ENCODE peak calls at places on chromosomes 4 and X, in five cellular contexts. V, G, H, K and F are unnamed samples.

GRCh38 chr4:176593943-176594342 is 198.8 kb downstream of the VEGFC start:
- DNase-seq in V (no peak), G (no peak), H (no peak), K (no peak), F (no peak)

GRCh38 chr4:108466936-108467902 is 153.2 kb upstream of the RPL34 start:
- DNase-seq in V (no peak), G (peak), H (no peak), K (no peak), F (no peak)

GRCh38 chr4:48112017-48112667 is 21.9 kb downstream of the TXK start:
- DNase-seq in V (no peak), G (peak), H (no peak), K (no peak), F (no peak)

GRCh38 chr4:74933562-74934015 is 673 bp downstream of the PARM1 start:
- DNase-seq in V (peak), G (no peak), H (no peak), K (no peak), F (no peak)

GRCh38 chr4:35541888-35542213 is 702.5 kb downstream of the ARAP2 start:
- DNase-seq in V (no peak), G (no peak), H (no peak), K (no peak), F (no peak)

GRCh38 chrX:118773782-118774181 is 46.4 kb downstream of the IL13RA1 start:
- DNase-seq in V (no peak), G (no peak), H (no peak), K (no peak), F (no peak)

GRCh38 chr4:183287677-183288076 is 32.4 kb downstream of the CLDN22 start:
- DNase-seq in V (no peak), G (no peak), H (no peak), K (no peak), F (no peak)

GRCh38 chrX:54639346-54640102 is 109.5 kb downstream of the GNL3L start:
- DNase-seq in V (peak), G (peak), H (peak), K (peak), F (peak)

GRCh38 chr4:120071192-120071795 is 4.6 kb upstream of the MAD2L1 start:
- DNase-seq in V (peak), G (peak), H (peak), K (no peak), F (peak)

GRCh38 chrX:107751127-107751526 is 24.5 kb downstream of the TSC22D3 start:
- DNase-seq in V (no peak), G (no peak), H (no peak), K (no peak), F (no peak)

GRCh38 chrX:97529801-97530200 is 646.1 kb downstream of the RPA4 start:
- DNase-seq in V (no peak), G (peak), H (no peak), K (no peak), F (no peak)

GRCh38 chrX:698246-698645 is 67.7 kb downstream of the SHOX start:
- DNase-seq in V (no peak), G (no peak), H (no peak), K (no peak), F (no peak)

GRCh38 chr4:113684534-113685091 is 76.9 kb downstream of the CAMK2D start:
- DNase-seq in V (peak), G (peak), H (no peak), K (no peak), F (peak)

GRCh38 chr4:108399610-108400265 is 220.6 kb upstream of the RPL34 start:
- DNase-seq in V (no peak), G (no peak), H (no peak), K (no peak), F (no peak)

GRCh38 chrX:153755136-153755535 is 8.9 kb upstream of the PLXNB3 start:
- DNase-seq in V (no peak), G (no peak), H (no peak), K (no peak), F (no peak)

GRCh38 chr4:15198070-15198727 is 195.9 kb downstream of the CPEB2 start:
- DNase-seq in V (no peak), G (peak), H (no peak), K (no peak), F (no peak)

GRCh38 chr4:130559268-130559667 is 1463.3 kb downstream of the C4orf33 start:
- DNase-seq in V (no peak), G (no peak), H (no peak), K (no peak), F (no peak)

GRCh38 chrX:42229533-42229932 is 306.2 kb upstream of the CASK start:
- DNase-seq in V (no peak), G (no peak), H (no peak), K (no peak), F (no peak)

GRCh38 chr4:7358100-7358735 is 76.5 kb downstream of the PSAPL1 start:
- DNase-seq in V (peak), G (peak), H (no peak), K (no peak), F (no peak)

GRCh38 chr4:106507440-106507839 is 138.9 kb upstream of the GIMD1 start:
- DNase-seq in V (no peak), G (no peak), H (no peak), K (no peak), F (no peak)

GRCh38 chr4:120770897-120771296 is 151.6 kb downstream of the PRDM5 start:
- DNase-seq in V (no peak), G (no peak), H (no peak), K (no peak), F (no peak)

GRCh38 chrX:13452283-13452682 is 117.1 kb upstream of the EGFL6 start:
- DNase-seq in V (no peak), G (no peak), H (no peak), K (no peak), F (no peak)

GRCh38 chr4:104879367-104879766 is 267.3 kb upstream of the TET2 start:
- DNase-seq in V (no peak), G (no peak), H (no peak), K (no peak), F (no peak)

GRCh38 chrX:36199926-36200325 is 280.4 kb downstream of the CFAP47 start:
- DNase-seq in V (no peak), G (no peak), H (no peak), K (no peak), F (no peak)

GRCh38 chr4:37795796-37796195 is 30.7 kb upstream of the PGM2 start:
- DNase-seq in V (no peak), G (no peak), H (no peak), K (no peak), F (no peak)

GRCh38 chr4:25307596-25307995 is 5.0 kb upstream of the ZCCHC4 start:
- DNase-seq in V (no peak), G (no peak), H (no peak), K (no peak), F (no peak)

GRCh38 chr4:141686146-141686775 is 49.9 kb downstream of the IL15 start:
- DNase-seq in V (no peak), G (peak), H (no peak), K (no peak), F (no peak)

GRCh38 chr4:81207793-81208192 is 7.2 kb downstream of the PRKG2 start:
- DNase-seq in V (no peak), G (peak), H (no peak), K (no peak), F (no peak)

GRCh38 chr4:94559351-94559806 is 107.6 kb downstream of the PDLIM5 start:
- DNase-seq in V (no peak), G (peak), H (no peak), K (no peak), F (no peak)

GRCh38 chr4:18934197-18934596 is 912.6 kb upstream of the LCORL start:
- DNase-seq in V (no peak), G (no peak), H (no peak), K (no peak), F (no peak)